ENCODE peak calls at places on chromosomes 2 and 18, in four cellular contexts. D is esophagus squamous epithelium, L is cardiac fibroblast, O is fibroblast of lung. T is an unnamed sample.

GRCh38 chr2:214960677-214961076 is 151.2 kb upstream of the BARD1 start:
- DNase-seq in O (peak; percentile 11), L (peak; percentile 2), D (no peak), T (no peak)

GRCh38 chr2:213834331-213834730 is 550.1 kb downstream of the SPAG16 start:
- DNase-seq in L (peak; percentile 52), D (no peak), O (peak; percentile 63), T (peak; percentile 85)

GRCh38 chr2:58194451-58194850 is 46.7 kb downstream of the FANCL start:
- DNase-seq in L (no peak), D (no peak), O (no peak), T (no peak)

GRCh38 chr18:49151482-49151881 is 200.7 kb upstream of the SMAD7 start:
- DNase-seq in D (no peak), L (no peak), O (no peak), T (no peak)

GRCh38 chr2:217166241-217166640 is 306.4 kb upstream of the TNP1 start:
- DNase-seq in L (peak; percentile 68), D (no peak), O (peak; percentile 81), T (peak; percentile 20)

GRCh38 chr2:2043394-2043793 is 287.7 kb downstream of the MYT1L start:
- DNase-seq in L (no peak), D (no peak), O (no peak), T (no peak)

GRCh38 chr2:74507926-74508520 is 528 bp upstream of the PCGF1 start:
- DNase-seq in L (peak; percentile 46), O (no peak), D (no peak), T (no peak)

GRCh38 chr2:175175896-175176295 is 5.6 kb downstream of the ATP5MC3 start:
- DNase-seq in D (no peak), O (peak; percentile 21), L (no peak), T (no peak)

GRCh38 chr2:191569025-191569424 is 108.9 kb upstream of the NABP1 start:
- DNase-seq in O (no peak), D (no peak), L (no peak), T (no peak)

GRCh38 chr2:205688417-205689200 is 6.3 kb downstream of the NRP2 start:
- DNase-seq in D (no peak), O (peak; percentile 73), L (peak; percentile 52), T (no peak)

GRCh38 chr2:205684871-205685313 is 2.6 kb downstream of the NRP2 start:
- DNase-seq in D (no peak), O (peak; percentile 42), L (no peak), T (no peak)

GRCh38 chr2:205685314-205686230 is 3.3 kb downstream of the NRP2 start:
- DNase-seq in D (no peak), L (peak; percentile 55), O (peak; percentile 55), T (no peak)

GRCh38 chr2:205686231-205687017 is 4.1 kb downstream of the NRP2 start:
- DNase-seq in L (peak; percentile 31), O (peak; percentile 27), D (no peak), T (no peak)

DNA sequence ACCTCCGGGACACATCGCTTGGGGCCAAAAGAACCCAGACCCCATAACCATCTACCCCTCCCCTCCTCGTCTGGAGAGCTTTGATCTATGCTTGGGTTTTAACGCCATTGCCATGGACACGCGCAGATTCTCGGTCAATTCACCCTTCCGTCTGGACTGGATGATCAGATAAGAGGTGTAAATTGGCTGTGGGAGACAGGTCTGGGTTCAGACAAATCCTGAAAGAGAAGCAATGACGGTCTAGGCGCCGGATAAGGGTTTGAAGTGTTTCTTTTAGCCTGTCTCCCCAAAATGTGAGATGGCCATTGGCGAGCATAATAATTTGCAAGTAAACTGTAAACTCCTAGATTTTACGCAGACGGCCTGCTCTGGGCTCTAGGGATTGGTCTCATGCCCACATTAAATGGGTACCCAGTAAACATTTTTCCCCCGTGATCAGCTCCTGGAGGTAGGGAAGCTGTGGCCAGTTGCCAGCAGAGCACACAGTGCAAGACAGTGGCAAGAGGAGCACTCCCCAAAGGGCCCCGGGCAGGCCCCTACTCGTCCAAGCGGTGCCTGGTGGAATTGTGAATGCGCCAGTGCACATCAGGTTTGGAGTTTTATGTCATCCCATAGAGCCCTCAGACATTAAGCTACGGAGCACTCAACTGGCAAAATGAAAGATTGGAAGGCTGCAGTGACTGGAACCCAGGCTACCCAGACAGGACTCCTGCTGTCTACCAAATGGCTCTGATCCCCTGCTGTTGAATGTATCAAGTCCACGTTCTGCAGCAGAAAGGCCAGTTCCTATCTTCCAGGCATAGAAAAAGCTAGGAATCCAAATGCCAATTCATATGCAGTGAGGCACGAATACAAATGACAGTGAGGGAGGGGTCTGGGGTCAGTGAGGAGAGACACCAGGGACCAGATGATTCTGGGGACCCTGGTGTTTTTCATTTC is 5.0 kb downstream of the NRP2 start:
- DNase-seq in O (no peak), L (no peak), D (no peak), T (no peak)
- H3K4me3 ChIP-seq in O (peak overlapping the region; percentile 73), L (no peak overlapping the region), D (peak overlapping the region; percentile 69), T (peak overlapping the region; percentile 72)

DNA sequence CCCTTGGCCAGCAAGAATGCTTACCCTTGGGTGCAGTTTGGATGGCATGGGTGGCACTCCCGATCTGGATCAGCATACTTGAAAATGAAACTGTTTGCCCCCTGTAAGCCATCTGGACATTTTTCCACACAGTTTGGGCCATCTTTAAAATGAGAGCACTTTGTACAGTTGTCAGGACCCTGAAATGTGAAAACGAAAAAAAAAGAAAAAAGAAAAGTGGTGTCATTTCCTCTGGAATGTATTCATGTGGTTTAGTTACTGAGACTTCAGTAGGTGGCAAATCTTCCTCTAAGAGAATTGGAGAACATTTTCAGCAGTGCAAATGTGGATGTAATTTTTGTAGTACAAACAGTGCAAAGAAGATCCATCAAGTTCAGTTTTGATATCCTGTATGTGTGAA is 873.3 kb downstream of the ERBB4 start:
- DNase-seq in D (no peak), O (no peak), L (no peak), T (no peak)
- H3K4me3 ChIP-seq in D (no peak overlapping the region), O (no peak overlapping the region), L (no peak overlapping the region), T (no peak overlapping the region)

DNA sequence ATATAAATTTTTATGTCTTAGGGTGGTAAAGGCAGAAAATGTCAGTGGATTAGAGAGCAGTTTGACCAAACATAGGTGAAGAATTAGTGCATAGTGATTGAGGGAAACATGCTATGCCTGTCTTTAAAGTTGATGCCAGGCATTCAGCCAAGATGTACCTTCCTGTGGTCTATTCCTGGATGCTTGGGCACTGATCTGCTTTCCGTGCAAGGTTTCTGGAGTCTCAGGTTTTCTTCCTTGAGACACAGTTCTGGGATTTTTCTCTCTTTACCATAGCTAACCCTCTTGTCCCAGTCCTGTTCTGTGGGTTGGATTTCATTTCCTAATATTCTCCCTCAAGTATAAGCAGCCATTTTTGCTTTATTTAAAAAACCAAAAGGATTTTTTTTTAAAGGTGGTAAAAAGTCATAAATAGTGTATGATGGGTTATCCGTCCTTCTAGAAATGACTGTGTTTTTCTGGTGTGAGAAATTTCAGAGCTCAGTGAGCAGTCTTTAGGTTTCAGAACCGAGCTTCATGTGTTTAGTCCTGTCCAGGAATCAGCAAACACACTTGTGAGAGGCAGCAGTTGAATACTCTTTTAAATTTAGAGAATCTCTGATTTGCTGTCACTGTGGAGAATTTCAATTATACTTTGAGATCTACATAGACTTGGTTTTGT is 43.0 kb upstream of the CYBRD1 start:
- DNase-seq in L (no peak), O (no peak), D (no peak), T (no peak)
- H3K4me3 ChIP-seq in L (no peak overlapping the region), O (no peak overlapping the region), D (no peak overlapping the region), T (no peak overlapping the region)

GRCh38 chr18:55448390-55448789 is 139.6 kb downstream of the TCF4 start:
- DNase-seq in L (no peak), O (no peak), D (no peak), T (no peak)
- H3K4me3 ChIP-seq in L (no peak overlapping the region), O (no peak overlapping the region), D (no peak overlapping the region), T (no peak overlapping the region)

DNA sequence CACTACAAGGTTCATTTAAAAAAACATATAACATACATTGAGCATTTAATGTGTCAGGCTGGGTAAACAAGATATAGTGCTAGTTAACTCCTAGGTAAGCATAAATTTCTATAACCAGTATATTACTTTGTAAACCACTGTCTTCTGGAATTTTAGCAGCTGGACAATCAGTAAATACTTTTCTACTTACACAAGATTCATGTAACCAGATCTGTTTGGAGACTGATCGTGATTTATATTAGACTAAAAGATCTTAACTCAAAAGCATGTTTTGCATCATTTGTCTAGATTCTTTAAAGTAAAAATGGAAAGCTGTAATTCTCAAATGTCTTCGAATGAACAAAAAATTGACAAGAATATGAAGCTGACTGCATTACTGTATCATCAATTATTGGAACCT is 941 bp upstream of the SGO2 start:
- DNase-seq in D (no peak), L (no peak), O (no peak), T (no peak)
- H3K4me3 ChIP-seq in D (no peak overlapping the region), L (no peak overlapping the region), O (peak overlapping the region; percentile 88), T (no peak overlapping the region)

GRCh38 chr18:25164211-25164836 is 187.6 kb downstream of the ZNF521 start:
- DNase-seq in O (no peak), L (no peak), D (no peak), T (no peak)
- H3K4me3 ChIP-seq in O (peak overlapping the region; percentile 57), L (peak overlapping the region; percentile 2), D (peak overlapping the region; percentile 35), T (peak overlapping the region; percentile 23)

DNA sequence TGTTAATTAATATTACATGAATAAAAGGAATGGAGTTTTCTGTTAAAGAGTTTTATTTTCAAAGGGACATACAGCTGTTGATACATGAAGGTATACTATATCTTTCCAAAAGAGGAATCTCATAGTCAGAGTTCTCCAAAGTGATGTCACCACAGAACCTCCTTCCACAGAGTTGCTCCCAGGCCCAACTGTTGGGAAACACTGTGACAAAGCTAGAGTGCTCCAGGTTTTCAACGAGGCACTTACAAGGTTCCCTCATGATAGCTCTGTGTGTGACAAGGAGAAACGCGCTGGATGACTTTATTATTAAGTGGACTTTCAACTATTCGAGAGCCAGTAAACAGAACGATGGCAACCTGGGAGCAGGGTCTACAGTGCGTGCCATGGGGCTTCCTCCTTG is 33.5 kb downstream of the PTPN18 start:
- DNase-seq in L (no peak), O (no peak), D (no peak), T (no peak)
- H3K4me3 ChIP-seq in L (no peak overlapping the region), O (no peak overlapping the region), D (no peak overlapping the region), T (no peak overlapping the region)

T was measured in skeletal muscle cell.